ENCODE peak calls at places on chromosomes 4 and X, in seven cellular contexts. X is ELF-1; R is C1 segment of cervical spinal cord; F is T-cell; D is T-helper 1 cell; N is CD8-positive, alpha-beta T cell; B is amniotic epithelial cell. P is an unnamed sample.
A peak's percentile ranks its signal among the peaks of the same experiment; 100 is the strongest.

GRCh38 chrX:1874899-1875298 is 260.0 kb downstream of the ASMT start:
- DNase-seq in X (no peak), R (no peak), F (no peak), D (no peak), N (no peak), B (no peak), P (no peak)

GRCh38 chr4:118765399-118765798 is 70.5 kb downstream of the SEC24D start:
- DNase-seq in X (no peak), R (no peak), F (no peak), D (no peak), N (no peak), B (peak; percentile 96), P (peak; percentile 84)

GRCh38 chr4:56995525-56995924 is 16.8 kb downstream of the POLR2B start:
- DNase-seq in X (no peak), R (peak; percentile 53), F (no peak), D (no peak), N (no peak), B (peak; percentile 96), P (peak; percentile 3)

GRCh38 chr4:184906480-184907097 is 80.8 kb upstream of the ACSL1 start:
- DNase-seq in X (no peak), R (no peak), F (no peak), D (no peak), N (no peak), B (no peak), P (no peak)

GRCh38 chr4:100208964-100209363 is 18.7 kb upstream of the DDIT4L start:
- DNase-seq in X (no peak), R (no peak), F (no peak), D (no peak), N (no peak), B (no peak), P (no peak)

GRCh38 chr4:69823481-69824186 is 36.3 kb downstream of the SULT1E1 start:
- DNase-seq in X (no peak), R (no peak), F (peak; percentile 53), D (no peak), N (peak; percentile 46), B (no peak), P (no peak)

GRCh38 chr4:40986375-40986774 is 228.0 kb downstream of the APBB2 start:
- DNase-seq in X (no peak), R (no peak), F (no peak), D (no peak), N (no peak), B (no peak), P (no peak)

GRCh38 chrX:38796926-38797325 is 4.3 kb upstream of the MID1IP1 start:
- DNase-seq in X (no peak), R (no peak), F (no peak), D (no peak), N (no peak), B (peak; percentile 35), P (no peak)

GRCh38 chrX:68833448-68833805 is 4.6 kb downstream of the EFNB1 start:
- DNase-seq in X (peak; percentile 2), R (no peak), F (no peak), D (no peak), N (peak; percentile 1), B (no peak), P (no peak)

P was measured in NCI-H226.